ENCODE peak calls at places on chromosomes 16 and 17, in seven cellular contexts. One of them, this sample, is unnamed.

GRCh38 chr17:42120161-42121065 is 754 bp downstream of the KAT2A start:
- DNase-seq in lower leg skin: no peak
- DNase-seq in SJSA1: no peak
- DNase-seq in HS-27A: no peak
- DNase-seq in GM12878: no peak
- DNase-seq in H7: peak; percentile 97
- DNase-seq in left cardiac atrium: no peak
- DNase-seq in this sample: no peak

GRCh38 chr17:81868674-81869220 is 2.4 kb downstream of the ARHGDIA start:
- DNase-seq in lower leg skin: no peak
- DNase-seq in SJSA1: peak; percentile 96
- DNase-seq in HS-27A: no peak
- DNase-seq in GM12878: no peak
- DNase-seq in H7: peak; percentile 86
- DNase-seq in left cardiac atrium: peak; percentile 70
- DNase-seq in this sample: peak; percentile 89

GRCh38 chr16:16038950-16039349 is 89.5 kb downstream of the ABCC1 start:
- DNase-seq in lower leg skin: no peak
- DNase-seq in SJSA1: no peak
- DNase-seq in HS-27A: no peak
- DNase-seq in GM12878: no peak
- DNase-seq in H7: no peak
- DNase-seq in left cardiac atrium: no peak
- DNase-seq in this sample: no peak

GRCh38 chr16:84806256-84806889 is 13.4 kb upstream of the CRISPLD2 start:
- DNase-seq in lower leg skin: peak; percentile 35
- DNase-seq in SJSA1: peak; percentile 97
- DNase-seq in HS-27A: peak; percentile 46
- DNase-seq in GM12878: peak; percentile 13
- DNase-seq in H7: peak; percentile 41
- DNase-seq in left cardiac atrium: peak; percentile 58
- DNase-seq in this sample: peak; percentile 94

GRCh38 chr16:53071748-53072301 is 17.0 kb downstream of the CHD9 start:
- DNase-seq in lower leg skin: no peak
- DNase-seq in SJSA1: no peak
- DNase-seq in HS-27A: no peak
- DNase-seq in GM12878: no peak
- DNase-seq in H7: no peak
- DNase-seq in left cardiac atrium: peak; percentile 77
- DNase-seq in this sample: peak; percentile 28

GRCh38 chr16:77761204-77761603 is 27.2 kb upstream of the VAT1L start:
- DNase-seq in lower leg skin: no peak
- DNase-seq in SJSA1: no peak
- DNase-seq in HS-27A: no peak
- DNase-seq in GM12878: no peak
- DNase-seq in H7: no peak
- DNase-seq in left cardiac atrium: no peak
- DNase-seq in this sample: no peak

GRCh38 chr17:50689956-50690886 is 17.5 kb downstream of the ANKRD40 start:
- DNase-seq in lower leg skin: no peak
- DNase-seq in SJSA1: no peak
- DNase-seq in HS-27A: no peak
- DNase-seq in GM12878: no peak
- DNase-seq in H7: peak; percentile 75
- DNase-seq in left cardiac atrium: no peak
- DNase-seq in this sample: peak; percentile 27

GRCh38 chr16:29761882-29762281 is 16.1 kb upstream of the C16orf54 start:
- DNase-seq in lower leg skin: no peak
- DNase-seq in SJSA1: no peak
- DNase-seq in HS-27A: no peak
- DNase-seq in GM12878: no peak
- DNase-seq in H7: no peak
- DNase-seq in left cardiac atrium: no peak
- DNase-seq in this sample: no peak

GRCh38 chr17:83053779-83054451 is 25.5 kb upstream of the METRNL start:
- DNase-seq in lower leg skin: peak; percentile 65
- DNase-seq in SJSA1: peak; percentile 42
- DNase-seq in HS-27A: no peak
- DNase-seq in GM12878: no peak
- DNase-seq in H7: peak; percentile 26
- DNase-seq in left cardiac atrium: peak; percentile 63
- DNase-seq in this sample: no peak

GRCh38 chr16:54847207-54847606 is 83.5 kb upstream of the IRX5 start:
- DNase-seq in lower leg skin: peak; percentile 68
- DNase-seq in SJSA1: no peak
- DNase-seq in HS-27A: no peak
- DNase-seq in GM12878: no peak
- DNase-seq in H7: no peak
- DNase-seq in left cardiac atrium: no peak
- DNase-seq in this sample: no peak

GRCh38 chr17:32771396-32771795 is 105.5 kb downstream of the MYO1D start:
- DNase-seq in lower leg skin: no peak
- DNase-seq in SJSA1: no peak
- DNase-seq in HS-27A: no peak
- DNase-seq in GM12878: no peak
- DNase-seq in H7: no peak
- DNase-seq in left cardiac atrium: no peak
- DNase-seq in this sample: no peak

GRCh38 chr16:526181-527014 is 1.1 kb upstream of the CAPN15 start:
- DNase-seq in lower leg skin: no peak
- DNase-seq in SJSA1: peak; percentile 69
- DNase-seq in HS-27A: peak; percentile 26
- DNase-seq in GM12878: no peak
- DNase-seq in H7: peak; percentile 88
- DNase-seq in left cardiac atrium: peak; percentile 75
- DNase-seq in this sample: peak; percentile 48

GRCh38 chr17:61284174-61284573 is 115.5 kb upstream of the TBX2 start:
- DNase-seq in lower leg skin: no peak
- DNase-seq in SJSA1: peak; percentile 79
- DNase-seq in HS-27A: no peak
- DNase-seq in GM12878: no peak
- DNase-seq in H7: no peak
- DNase-seq in left cardiac atrium: no peak
- DNase-seq in this sample: peak; percentile 91

This sample was measured in fibroblast of lung.